ENCODE peak calls at places on chromosomes 6 and 20, in six cellular contexts. J is H1, C is K562, P is HepG2, O is GM12878, F is GM12891. L is an unnamed sample.

GRCh38 chr20:11907621-11908020 is 10.1 kb upstream of the BTBD3 start:
- DNase-seq in F (no peak), O (no peak), P (no peak), J (no peak), C (no peak), L (no peak)

GRCh38 chr20:50453533-50453932 is 56.6 kb upstream of the PTPN1 start:
- DNase-seq in O (no peak), J (no peak), F (no peak), C (no peak), P (no peak), L (no peak)

GRCh38 chr6:6803180-6803978 is 214.9 kb downstream of the LY86 start:
- DNase-seq in F (peak; percentile 54), O (no peak), C (no peak), P (no peak), J (no peak), L (peak; percentile 67)

GRCh38 chr20:52959125-52959524 is 13.0 kb upstream of the TSHZ2 start:
- DNase-seq in J (no peak), C (peak; percentile 28), F (no peak), O (no peak), P (peak; percentile 42), L (no peak)

GRCh38 chr6:56529594-56530191 is 113.0 kb downstream of the DST start:
- DNase-seq in C (no peak), F (no peak), J (no peak), O (no peak), P (no peak), L (no peak)

GRCh38 chr20:5191829-5192569 is 65.2 kb downstream of the CDS2 start:
- DNase-seq in P (peak; percentile 90), C (peak; percentile 59), F (peak; percentile 35), O (peak; percentile 61), J (no peak), L (peak; percentile 37)

GRCh38 chr20:50085481-50086365 is 27.2 kb downstream of the UBE2V1 start:
- DNase-seq in P (peak; percentile 82), O (no peak), F (peak; percentile 48), J (no peak), C (peak; percentile 64), L (peak; percentile 40)

GRCh38 chr6:57040011-57040410 is 6.5 kb upstream of the KIAA1586 start:
- DNase-seq in F (no peak), J (no peak), O (no peak), C (no peak), P (no peak), L (no peak)

GRCh38 chr20:8721098-8721497 is 347.8 kb upstream of the PLCB4 start:
- DNase-seq in F (no peak), O (peak; percentile 7), P (peak; percentile 71), C (peak; percentile 4), J (no peak), L (no peak)

GRCh38 chr6:152189736-152190135 is 382.3 kb downstream of the ESR1 start:
- DNase-seq in P (no peak), F (no peak), O (no peak), J (no peak), C (no peak), L (no peak)

GRCh38 chr6:160207618-160208017 is 51.0 kb downstream of the SLC22A2 start:
- DNase-seq in P (no peak), O (no peak), C (no peak), J (no peak), F (no peak), L (no peak)

GRCh38 chr20:51916244-51916643 is 113.9 kb upstream of the SALL4 start:
- DNase-seq in J (no peak), O (no peak), F (no peak), C (no peak), P (no peak), L (no peak)

GRCh38 chr6:18185624-18186023 is 30.4 kb downstream of the KDM1B start:
- DNase-seq in O (no peak), P (no peak), F (no peak), C (no peak), J (no peak), L (no peak)

GRCh38 chr6:41531591-41532582 is 14.3 kb upstream of the FOXP4 start:
- DNase-seq in C (no peak), P (no peak), O (peak; percentile 92), J (no peak), F (peak; percentile 74), L (peak; percentile 74)

GRCh38 chr20:50256577-50256976 is 65.9 kb downstream of the CEBPB start:
- DNase-seq in C (no peak), J (no peak), P (no peak), O (no peak), F (no peak), L (no peak)

GRCh38 chr20:49471397-49471796 is 11.1 kb downstream of the KCNB1 start:
- DNase-seq in F (no peak), P (no peak), C (no peak), O (no peak), J (no peak), L (no peak)

GRCh38 chr6:156957931-156958547 is 180.9 kb downstream of the ARID1B start:
- DNase-seq in J (no peak), O (no peak), C (no peak), P (no peak), F (no peak), L (no peak)

GRCh38 chr20:4949833-4950178 is 51.5 kb downstream of the SLC23A2 start:
- DNase-seq in F (peak; percentile 27), C (peak; percentile 8), J (no peak), O (no peak), P (peak; percentile 30), L (no peak)

GRCh38 chr20:47878601-47879004 is 93.3 kb upstream of the SULF2 start:
- DNase-seq in P (no peak), F (no peak), J (no peak), C (no peak), O (no peak), L (no peak)

GRCh38 chr6:90406957-90407356 is 110.3 kb upstream of the BACH2 start:
- DNase-seq in C (no peak), O (no peak), J (no peak), P (no peak), F (no peak), L (no peak)

DNA sequence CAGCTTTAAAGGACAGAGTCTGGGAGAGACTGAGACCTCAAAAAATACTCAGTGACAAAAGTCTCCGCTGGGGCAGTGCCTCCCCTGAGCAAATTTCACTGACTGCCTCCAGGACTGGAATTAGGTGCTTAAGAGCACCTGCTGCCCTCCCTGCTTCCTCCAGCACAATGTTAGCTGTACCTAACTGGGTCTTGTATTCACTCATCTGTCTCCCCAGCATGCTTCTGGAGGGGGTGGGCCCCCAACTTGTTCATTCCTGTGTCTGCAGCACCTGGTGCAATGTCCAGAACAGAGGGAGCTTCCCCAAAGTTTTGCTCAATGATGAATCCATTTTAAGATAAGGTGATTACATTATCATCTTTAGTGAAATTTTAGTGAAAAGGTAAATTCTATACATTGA is 650.7 kb downstream of the KIF16B start:
- DNase-seq in C (no peak), F (no peak), P (no peak), O (no peak), J (no peak), L (no peak)
- TF ChIP-seq POLR2AphosphoS5 in C (no peak), F (no peak), P (no peak), O (no peak), J (no peak), L (no peak)

GRCh38 chr6:139533166-139533565 is 158.7 kb upstream of the CITED2 start:
- DNase-seq in P (no peak), J (no peak), F (no peak), O (no peak), C (no peak), L (no peak)

GRCh38 chr6:139531716-139532115 is 157.3 kb upstream of the CITED2 start:
- DNase-seq in J (no peak), O (no peak), P (no peak), F (no peak), C (no peak), L (no peak)

GRCh38 chr6:139534472-139535115 is 160.1 kb upstream of the CITED2 start:
- DNase-seq in C (peak; percentile 50), P (no peak), F (no peak), O (no peak), J (no peak), L (no peak)

GRCh38 chr6:139531148-139531547 is 156.7 kb upstream of the CITED2 start:
- DNase-seq in P (no peak), F (no peak), J (no peak), C (peak; percentile 47), O (no peak), L (no peak)

GRCh38 chr6:139533573-139534471 is 159.4 kb upstream of the CITED2 start:
- DNase-seq in J (no peak), C (peak; percentile 83), F (no peak), P (no peak), O (no peak), L (no peak)
- TF ChIP-seq POLR2A in J (no peak), C (no peak), F (no peak), P (no peak), O (no peak), L (no peak)

GRCh38 chr6:96816182-96816888 is 20.9 kb downstream of the GPR63 start:
- DNase-seq in O (no peak), J (no peak), F (no peak), P (no peak), C (no peak), L (no peak)

GRCh38 chr6:96826865-96827264 is 10.4 kb downstream of the GPR63 start:
- DNase-seq in C (no peak), F (no peak), P (no peak), J (no peak), O (no peak), L (no peak)

GRCh38 chr6:96823743-96824142 is 13.5 kb downstream of the GPR63 start:
- DNase-seq in P (no peak), O (no peak), F (no peak), C (no peak), J (no peak), L (no peak)

DNA sequence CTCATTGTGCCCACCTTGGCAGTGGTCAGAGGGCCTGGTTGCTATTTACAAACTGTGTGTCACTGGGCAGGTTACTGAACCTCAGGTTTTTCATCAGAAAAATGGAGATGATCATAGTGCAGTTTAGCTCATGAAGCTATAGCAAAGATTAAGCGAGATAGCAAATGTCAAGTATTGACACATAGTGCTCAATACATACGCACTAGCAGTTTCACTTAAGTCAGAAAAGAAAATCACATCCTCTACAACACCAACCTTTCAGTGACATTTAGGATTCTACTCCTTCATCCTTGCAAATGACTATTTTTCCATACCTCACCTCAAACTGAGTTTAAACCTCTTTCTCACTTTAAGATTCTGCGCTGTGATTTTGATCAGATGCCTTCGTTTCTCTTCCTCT is 16.2 kb downstream of the GPR63 start:
- DNase-seq in F (no peak), C (no peak), P (no peak), J (no peak), O (no peak), L (no peak)
- TF ChIP-seq TAF1 in F (no peak), C (no peak), P (no peak), J (no peak), O (no peak), L (no peak)

DNA sequence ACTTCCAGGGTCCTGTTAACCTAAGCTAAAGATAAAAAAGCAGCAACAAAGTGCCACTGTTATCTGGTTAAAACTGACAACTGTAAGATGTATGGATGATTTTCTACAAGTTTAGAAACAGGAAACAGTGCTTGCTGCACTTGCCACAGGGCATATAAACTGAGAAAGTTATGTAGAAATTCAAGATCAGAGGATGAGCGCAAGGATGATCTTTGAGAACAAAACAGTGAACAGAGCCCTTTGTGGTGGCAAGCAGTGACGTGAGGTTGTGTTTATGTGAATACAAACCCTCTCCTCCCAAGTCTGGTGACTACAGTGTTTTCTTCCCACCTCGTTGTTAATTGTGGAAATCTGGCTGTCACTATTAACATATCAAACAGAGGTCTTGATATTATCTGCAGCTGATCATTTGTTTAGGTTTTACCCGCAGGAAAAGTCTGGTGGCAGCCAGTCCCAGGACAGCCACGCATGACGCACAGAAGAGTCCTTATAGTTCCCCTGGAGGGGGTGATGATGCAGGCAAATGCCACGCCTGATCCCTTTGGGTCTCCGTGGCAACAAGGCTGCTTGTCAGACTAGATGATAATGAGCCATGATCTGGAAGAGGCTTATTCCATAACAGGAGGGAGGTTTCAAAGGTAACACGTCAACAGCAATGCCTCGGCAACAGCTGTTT is 43.1 kb upstream of the TNFAIP3 start:
- DNase-seq in O (no peak), P (no peak), J (no peak), C (peak; percentile 51), F (no peak), L (no peak)
- TF ChIP-seq POLR2AphosphoS5 in O (no peak), P (no peak), J (no peak), C (no peak), F (no peak), L (no peak)